ENCODE peak calls at places on chromosomes 7 and 10, in four cellular contexts. M is heart right ventricle, O is cardiac muscle cell, T is tibial artery. W is an unnamed sample.

GRCh38 chr10:127556911-127557310 is 7.8 kb downstream of the NPS start:
- DNase-seq in M (no peak), O (peak), T (no peak), W (no peak)

GRCh38 chr10:52011113-52011512 is 303.0 kb upstream of the DKK1 start:
- DNase-seq in M (no peak), O (no peak), T (no peak), W (no peak)

GRCh38 chr7:117781707-117782106 is 91.5 kb downstream of the CTTNBP2 start:
- DNase-seq in M (no peak), O (no peak), T (no peak), W (no peak)

GRCh38 chr7:64945481-64945756 is 42.3 kb downstream of the ZNF273 start:
- DNase-seq in M (no peak), O (no peak), T (no peak), W (no peak)

GRCh38 chr7:92075455-92076158 is 58.7 kb downstream of the CYP51A1 start:
- DNase-seq in M (no peak), O (no peak), T (no peak), W (no peak)

GRCh38 chr7:87475359-87476178 is at the start of gene ABCB4:
- DNase-seq in M (peak), O (peak), T (no peak), W (no peak)

GRCh38 chr7:105578496-105578895 is 2.8 kb downstream of the EFCAB10 start:
- DNase-seq in M (no peak), O (no peak), T (no peak), W (no peak)

GRCh38 chr10:69398466-69398865 is 18.3 kb downstream of the TACR2 start:
- DNase-seq in M (no peak), O (no peak), T (no peak), W (no peak)

GRCh38 chr7:132687981-132688383 is 111.7 kb upstream of the PLXNA4 start:
- DNase-seq in M (no peak), O (no peak), T (no peak), W (no peak)

GRCh38 chr10:95478935-95479334 is 82.2 kb downstream of the SORBS1 start:
- DNase-seq in M (no peak), O (no peak), T (peak), W (no peak)

GRCh38 chr7:84159435-84159834 is 35.2 kb downstream of the SEMA3A start:
- DNase-seq in M (no peak), O (no peak), T (no peak), W (no peak)

GRCh38 chr10:15642095-15642494 is 77.6 kb downstream of the ITGA8 start:
- DNase-seq in M (no peak), O (no peak), T (no peak), W (no peak)

GRCh38 chr10:29746080-29746797 is 111.5 kb upstream of the SVIL start:
- DNase-seq in M (no peak), O (no peak), T (no peak), W (no peak)

GRCh38 chr7:13989944-13990295 is 454 bp upstream of the ETV1 start:
- DNase-seq in M (no peak), O (no peak), T (no peak), W (no peak)

GRCh38 chr10:76202777-76203176 is 771.4 kb downstream of the LRMDA start:
- DNase-seq in M (no peak), O (no peak), T (no peak), W (no peak)

GRCh38 chr10:72330059-72330426 is 24.7 kb downstream of the DNAJB12 start:
- DNase-seq in M (no peak), O (no peak), T (no peak), W (no peak)
- H3K27ac ChIP-seq in M (no peak), O (no peak), T (peak), W (no peak)

DNA sequence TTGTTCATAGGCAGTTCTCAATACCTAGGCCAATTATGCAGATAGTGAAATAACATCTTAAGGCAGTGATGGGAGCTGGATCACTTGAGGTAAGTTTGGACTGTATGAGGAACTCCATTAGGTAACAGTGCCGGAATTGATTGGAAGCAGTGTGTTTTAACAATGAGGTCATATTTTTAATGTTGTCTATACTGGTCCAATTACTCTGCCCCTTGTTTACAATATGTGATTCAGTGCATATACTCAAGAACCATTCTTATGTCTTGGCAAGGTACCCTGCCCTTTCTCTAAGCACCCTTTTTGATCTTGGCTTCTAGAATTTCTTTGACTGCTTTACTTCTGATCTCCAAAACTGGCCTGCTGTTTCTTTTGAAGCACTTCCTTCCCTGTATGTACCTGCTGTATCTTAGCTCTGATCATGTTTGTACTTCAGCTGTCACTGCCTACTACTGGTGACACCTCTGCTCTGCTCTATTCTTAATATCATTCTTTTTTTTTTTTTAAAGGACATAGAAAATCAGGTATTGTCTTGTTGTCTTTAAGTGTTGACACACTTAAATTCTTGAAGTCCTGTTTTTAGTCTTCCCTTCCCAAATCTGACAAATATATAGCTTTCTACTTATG is 46.2 kb upstream of the RPA3 start:
- DNase-seq in M (no peak), O (no peak), T (no peak), W (no peak)
- TF ChIP-seq CTCF in M (no peak), O (no peak), T (no peak), W (no peak)

GRCh38 chr10:72792288-72792687 is 100.3 kb downstream of the MCU start:
- DNase-seq in M (no peak), O (no peak), T (no peak), W (no peak)
- H3K27ac ChIP-seq in M (peak), O (no peak), T (no peak), W (no peak)

GRCh38 chr7:127047521-127047920 is 205.2 kb downstream of the GRM8 start:
- DNase-seq in M (no peak), O (no peak), T (no peak), W (no peak)
- TF ChIP-seq CTCF in M (no peak), O (no peak), T (no peak), W (no peak)

GRCh38 chr7:80593869-80594587 is 44.4 kb upstream of the CD36 start:
- DNase-seq in M (peak), O (no peak), T (no peak), W (no peak)

GRCh38 chr7:80602007-80602406 is 36.4 kb upstream of the CD36 start:
- DNase-seq in M (no peak), O (peak), T (no peak), W (no peak)

GRCh38 chr7:80600046-80600445 is 38.4 kb upstream of the CD36 start:
- DNase-seq in M (no peak), O (no peak), T (no peak), W (no peak)

GRCh38 chr7:80596933-80597517 is 41.4 kb upstream of the CD36 start:
- DNase-seq in M (no peak), O (no peak), T (no peak), W (no peak)

GRCh38 chr7:80597875-80598274 is 40.6 kb upstream of the CD36 start:
- DNase-seq in M (no peak), O (no peak), T (no peak), W (no peak)
- H3K27ac ChIP-seq in M (peak), O (no peak), T (no peak), W (no peak)